ENCODE peak calls at places on chromosomes 6 and 20, in five cellular contexts. M is NCI-H1436 treated with DMSO at 0.1 percent for 48 hours; X is caudate nucleus; E is astrocyte of the cerebellum; R is activated effector memory CD4-positive, alpha-beta T cell treated with Interleukin-2 at 50 U/mL for 16 hours. Q is an unnamed sample.

GRCh38 chr6:37952027-37952426 is 132.5 kb downstream of the ZFAND3 start:
- DNase-seq in M (no peak), X (no peak), E (no peak), R (no peak), Q (no peak)

GRCh38 chr6:11482616-11483015 is 54.9 kb upstream of the TMEM170B start:
- DNase-seq in M (no peak), X (no peak), E (no peak), R (no peak), Q (no peak)

GRCh38 chr20:24033151-24033550 is 44.6 kb upstream of the GGTLC1 start:
- DNase-seq in M (no peak), X (no peak), E (no peak), R (no peak), Q (no peak)

GRCh38 chr6:25660512-25660911 is 8.5 kb downstream of the SCGN start:
- DNase-seq in M (no peak), X (no peak), E (no peak), R (no peak), Q (no peak)

GRCh38 chr6:134925800-134926199 is 24.1 kb downstream of the ALDH8A1 start:
- DNase-seq in M (no peak), X (no peak), E (no peak), R (no peak), Q (no peak)

GRCh38 chr6:149303468-149303867 is 14.0 kb upstream of the TAB2 start:
- DNase-seq in M (no peak), X (no peak), E (no peak), R (no peak), Q (no peak)

GRCh38 chr6:158481612-158482473 is 78.0 kb upstream of the TMEM181 start:
- DNase-seq in M (no peak), X (no peak), E (peak; percentile 37), R (no peak), Q (no peak)

GRCh38 chr20:6765469-6766058 is 1.9 kb upstream of the BMP2 start:
- DNase-seq in M (peak; percentile 60), X (no peak), E (peak; percentile 58), R (no peak), Q (no peak)

GRCh38 chr6:165884813-165885765 is 222.0 kb upstream of the PDE10A start:
- DNase-seq in M (no peak), X (no peak), E (peak; percentile 64), R (peak; percentile 35), Q (peak; percentile 13)

GRCh38 chr6:38714239-38715015 is 684 bp upstream of the DNAH8 start:
- DNase-seq in M (no peak), X (no peak), E (no peak), R (no peak), Q (no peak)

GRCh38 chr20:49385471-49385870 is 97.0 kb downstream of the KCNB1 start:
- DNase-seq in M (no peak), X (no peak), E (no peak), R (no peak), Q (no peak)

GRCh38 chr6:29828471-29828797 is 809 bp downstream of the HLA-G start:
- DNase-seq in M (no peak), X (no peak), E (no peak), R (no peak), Q (peak; percentile 15)

GRCh38 chr20:3296256-3297095 is 57.5 kb upstream of the SLC4A11 start:
- DNase-seq in M (no peak), X (no peak), E (no peak), R (no peak), Q (no peak)

GRCh38 chr6:26086214-26086613 is 1.0 kb upstream of the HFE start:
- DNase-seq in M (no peak), X (no peak), E (no peak), R (no peak), Q (peak; percentile 48)

GRCh38 chr6:40999498-41000070 is 39.4 kb downstream of the UNC5CL start:
- DNase-seq in M (no peak), X (no peak), E (no peak), R (no peak), Q (no peak)

GRCh38 chr20:49568491-49569151 is 684 bp upstream of the PTGIS start:
- DNase-seq in M (no peak), X (no peak), E (no peak), R (no peak), Q (no peak)

GRCh38 chr6:83378621-83379388 is 52.0 kb downstream of the ME1 start:
- DNase-seq in M (no peak), X (no peak), E (peak; percentile 71), R (no peak), Q (no peak)

GRCh38 chr6:108482559-108482958 is 78.2 kb upstream of the FOXO3 start:
- DNase-seq in M (no peak), X (no peak), E (no peak), R (no peak), Q (no peak)

GRCh38 chr20:4195499-4195898 is 180.1 kb upstream of the RNF24 start:
- DNase-seq in M (no peak), X (no peak), E (no peak), R (no peak), Q (no peak)

GRCh38 chr6:18528084-18528743 is 141.1 kb downstream of the RNF144B start:
- DNase-seq in M (peak; percentile 17), X (no peak), E (no peak), R (no peak), Q (no peak)

GRCh38 chr20:47102629-47103028 is 208.0 kb downstream of the EYA2 start:
- DNase-seq in M (no peak), X (no peak), E (no peak), R (no peak), Q (no peak)

GRCh38 chr20:12072221-12072944 is 154.7 kb downstream of the BTBD3 start:
- DNase-seq in M (no peak), X (no peak), E (no peak), R (no peak), Q (no peak)

GRCh38 chr20:52192296-52193007 is 873 bp upstream of the ZFP64 start:
- DNase-seq in M (no peak), X (no peak), E (no peak), R (no peak), Q (no peak)

GRCh38 chr6:168412456-168412855 is 28.5 kb upstream of the SMOC2 start:
- DNase-seq in M (no peak), X (no peak), E (no peak), R (no peak), Q (no peak)

GRCh38 chr6:160887616-160888015 is 104.0 kb upstream of the MAP3K4 start:
- DNase-seq in M (no peak), X (no peak), E (no peak), R (no peak), Q (no peak)

GRCh38 chr20:25282034-25282781 is 34.3 kb downstream of the PYGB start:
- DNase-seq in M (no peak), X (no peak), E (no peak), R (no peak), Q (no peak)

GRCh38 chr20:14865169-14865568 is 527.8 kb upstream of the FLRT3 start:
- DNase-seq in M (no peak), X (no peak), E (no peak), R (no peak), Q (no peak)

GRCh38 chr6:139152892-139153271 is 18.0 kb downstream of the HECA start:
- DNase-seq in M (no peak), X (no peak), E (peak; percentile 61), R (no peak), Q (no peak)

GRCh38 chr6:105136433-105137350 is 43.1 kb downstream of the POPDC3 start:
- DNase-seq in M (no peak), X (no peak), E (peak; percentile 27), R (no peak), Q (peak; percentile 3)

GRCh38 chr20:37567671-37568588 is 40.3 kb upstream of the BLCAP start:
- DNase-seq in M (peak; percentile 32), X (no peak), E (no peak), R (no peak), Q (no peak)

GRCh38 chr6:83615025-83615999 is 93.6 kb downstream of the SNAP91 start:
- DNase-seq in M (no peak), X (no peak), E (peak; percentile 23), R (no peak), Q (no peak)

GRCh38 chr6:53795254-53795701 is 473 bp downstream of the LRRC1 start:
- DNase-seq in M (no peak), X (no peak), E (no peak), R (no peak), Q (no peak)

GRCh38 chr6:27617700-27618689 is 145.1 kb upstream of the ZNF184 start:
- DNase-seq in M (no peak), X (no peak), E (no peak), R (no peak), Q (no peak)

GRCh38 chr6:25404693-25405169 is 125.6 kb downstream of the CARMIL1 start:
- DNase-seq in M (no peak), X (no peak), E (no peak), R (peak; percentile 24), Q (peak; percentile 3)

GRCh38 chr6:25389501-25389900 is 110.3 kb downstream of the CARMIL1 start:
- DNase-seq in M (no peak), X (no peak), E (peak; percentile 20), R (no peak), Q (no peak)

GRCh38 chr20:31693987-31694661 is 28.5 kb downstream of the BCL2L1 start:
- DNase-seq in M (no peak), X (no peak), E (no peak), R (no peak), Q (no peak)

GRCh38 chr6:134599079-134599478 is 281.2 kb upstream of the SGK1 start:
- DNase-seq in M (no peak), X (no peak), E (no peak), R (no peak), Q (no peak)

GRCh38 chr6:27755768-27756167 is 156.4 kb downstream of the OR2B2 start:
- DNase-seq in M (no peak), X (no peak), E (no peak), R (no peak), Q (no peak)

GRCh38 chr6:164039954-164040375 is 625.4 kb downstream of the QKI start:
- DNase-seq in M (no peak), X (no peak), E (no peak), R (no peak), Q (peak; percentile 31)

GRCh38 chr6:125986956-125987617 is 747 bp downstream of the TRMT11 start:
- DNase-seq in M (no peak), X (no peak), E (no peak), R (no peak), Q (no peak)